ENCODE peak calls at places on chromosomes 4 and X, in nine cellular contexts. One of them, this sample, is unnamed.
A peak's percentile ranks its signal among the peaks of the same experiment; 100 is the strongest.

GRCh38 chr4:83323136-83323535 is 11.5 kb downstream of the HPSE start:
- DNase-seq in NCI-H1105: no peak
- DNase-seq in suprapubic skin: no peak
- DNase-seq in non-pigmented ciliary epithelial cell: no peak
- DNase-seq in NCI-H1417 treated with DMSO at 0.1 percent for 48 hours: no peak
- DNase-seq in posterior vena cava: no peak
- DNase-seq in NCI-H2081 treated with DMSO at 0.1 percent for 48 hours: no peak
- DNase-seq in HTR-8/SVneo: no peak
- DNase-seq in NAMALWA: no peak
- DNase-seq in this sample: no peak

GRCh38 chr4:47686294-47686872 is 151.5 kb downstream of the CORIN start:
- DNase-seq in NCI-H1105: no peak
- DNase-seq in suprapubic skin: no peak
- DNase-seq in non-pigmented ciliary epithelial cell: no peak
- DNase-seq in NCI-H1417 treated with DMSO at 0.1 percent for 48 hours: no peak
- DNase-seq in posterior vena cava: peak; percentile 81
- DNase-seq in NCI-H2081 treated with DMSO at 0.1 percent for 48 hours: no peak
- DNase-seq in HTR-8/SVneo: peak; percentile 32
- DNase-seq in NAMALWA: peak; percentile 76
- DNase-seq in this sample: no peak

GRCh38 chr4:1210971-1211370 is 38.0 kb downstream of the CTBP1 start:
- DNase-seq in NCI-H1105: no peak
- DNase-seq in suprapubic skin: peak; percentile 53
- DNase-seq in non-pigmented ciliary epithelial cell: no peak
- DNase-seq in NCI-H1417 treated with DMSO at 0.1 percent for 48 hours: no peak
- DNase-seq in posterior vena cava: peak; percentile 78
- DNase-seq in NCI-H2081 treated with DMSO at 0.1 percent for 48 hours: no peak
- DNase-seq in HTR-8/SVneo: no peak
- DNase-seq in NAMALWA: no peak
- DNase-seq in this sample: peak; percentile 60

GRCh38 chrX:11787564-11787963 is 29.5 kb downstream of the MSL3 start:
- DNase-seq in NCI-H1105: no peak
- DNase-seq in suprapubic skin: peak; percentile 65
- DNase-seq in non-pigmented ciliary epithelial cell: peak; percentile 37
- DNase-seq in NCI-H1417 treated with DMSO at 0.1 percent for 48 hours: no peak
- DNase-seq in posterior vena cava: peak; percentile 80
- DNase-seq in NCI-H2081 treated with DMSO at 0.1 percent for 48 hours: no peak
- DNase-seq in HTR-8/SVneo: no peak
- DNase-seq in NAMALWA: peak; percentile 4
- DNase-seq in this sample: peak; percentile 15

GRCh38 chr4:85725727-85726170 is 250.8 kb downstream of the ARHGAP24 start:
- DNase-seq in NCI-H1105: no peak
- DNase-seq in suprapubic skin: no peak
- DNase-seq in non-pigmented ciliary epithelial cell: no peak
- DNase-seq in NCI-H1417 treated with DMSO at 0.1 percent for 48 hours: no peak
- DNase-seq in posterior vena cava: no peak
- DNase-seq in NCI-H2081 treated with DMSO at 0.1 percent for 48 hours: no peak
- DNase-seq in HTR-8/SVneo: no peak
- DNase-seq in NAMALWA: peak; percentile 77
- DNase-seq in this sample: no peak

GRCh38 chrX:13658602-13659001 is 5.7 kb downstream of the TCEANC start:
- DNase-seq in NCI-H1105: no peak
- DNase-seq in suprapubic skin: no peak
- DNase-seq in non-pigmented ciliary epithelial cell: no peak
- DNase-seq in NCI-H1417 treated with DMSO at 0.1 percent for 48 hours: no peak
- DNase-seq in posterior vena cava: no peak
- DNase-seq in NCI-H2081 treated with DMSO at 0.1 percent for 48 hours: no peak
- DNase-seq in HTR-8/SVneo: peak; percentile 26
- DNase-seq in NAMALWA: peak; percentile 72
- DNase-seq in this sample: no peak

GRCh38 chrX:150352114-150352513 is 11.0 kb upstream of the MAMLD1 start:
- DNase-seq in NCI-H1105: no peak
- DNase-seq in suprapubic skin: no peak
- DNase-seq in non-pigmented ciliary epithelial cell: no peak
- DNase-seq in NCI-H1417 treated with DMSO at 0.1 percent for 48 hours: no peak
- DNase-seq in posterior vena cava: peak; percentile 40
- DNase-seq in NCI-H2081 treated with DMSO at 0.1 percent for 48 hours: no peak
- DNase-seq in HTR-8/SVneo: no peak
- DNase-seq in NAMALWA: no peak
- DNase-seq in this sample: no peak

GRCh38 chrX:101617211-101618191 is at the start of gene ARMCX6:
- DNase-seq in NCI-H1105: peak; percentile 55
- DNase-seq in suprapubic skin: peak; percentile 84
- DNase-seq in non-pigmented ciliary epithelial cell: no peak
- DNase-seq in NCI-H1417 treated with DMSO at 0.1 percent for 48 hours: peak; percentile 12
- DNase-seq in posterior vena cava: peak; percentile 93
- DNase-seq in NCI-H2081 treated with DMSO at 0.1 percent for 48 hours: peak; percentile 24
- DNase-seq in HTR-8/SVneo: peak; percentile 31
- DNase-seq in NAMALWA: peak; percentile 84
- DNase-seq in this sample: peak; percentile 88

GRCh38 chrX:114800719-114801118 is 216.7 kb downstream of the IL13RA2 start:
- DNase-seq in NCI-H1105: no peak
- DNase-seq in suprapubic skin: no peak
- DNase-seq in non-pigmented ciliary epithelial cell: no peak
- DNase-seq in NCI-H1417 treated with DMSO at 0.1 percent for 48 hours: no peak
- DNase-seq in posterior vena cava: no peak
- DNase-seq in NCI-H2081 treated with DMSO at 0.1 percent for 48 hours: no peak
- DNase-seq in HTR-8/SVneo: no peak
- DNase-seq in NAMALWA: no peak
- DNase-seq in this sample: no peak

GRCh38 chr4:3465698-3466671 is 2.9 kb downstream of the DOK7 start:
- DNase-seq in NCI-H1105: no peak
- DNase-seq in suprapubic skin: no peak
- DNase-seq in non-pigmented ciliary epithelial cell: no peak
- DNase-seq in NCI-H1417 treated with DMSO at 0.1 percent for 48 hours: no peak
- DNase-seq in posterior vena cava: no peak
- DNase-seq in NCI-H2081 treated with DMSO at 0.1 percent for 48 hours: no peak
- DNase-seq in HTR-8/SVneo: no peak
- DNase-seq in NAMALWA: no peak
- DNase-seq in this sample: peak; percentile 74

GRCh38 chr4:123401466-123402175 is 5.0 kb downstream of the SPRY1 start:
- DNase-seq in NCI-H1105: no peak
- DNase-seq in suprapubic skin: no peak
- DNase-seq in non-pigmented ciliary epithelial cell: no peak
- DNase-seq in NCI-H1417 treated with DMSO at 0.1 percent for 48 hours: no peak
- DNase-seq in posterior vena cava: no peak
- DNase-seq in NCI-H2081 treated with DMSO at 0.1 percent for 48 hours: no peak
- DNase-seq in HTR-8/SVneo: no peak
- DNase-seq in NAMALWA: no peak
- DNase-seq in this sample: no peak

GRCh38 chrX:19824603-19825002 is 62.8 kb downstream of the SH3KBP1 start:
- DNase-seq in NCI-H1105: no peak
- DNase-seq in suprapubic skin: no peak
- DNase-seq in non-pigmented ciliary epithelial cell: peak; percentile 41
- DNase-seq in NCI-H1417 treated with DMSO at 0.1 percent for 48 hours: no peak
- DNase-seq in posterior vena cava: no peak
- DNase-seq in NCI-H2081 treated with DMSO at 0.1 percent for 48 hours: no peak
- DNase-seq in HTR-8/SVneo: no peak
- DNase-seq in NAMALWA: no peak
- DNase-seq in this sample: no peak

GRCh38 chr4:38563703-38564490 is 100.1 kb upstream of the KLF3 start:
- DNase-seq in NCI-H1105: peak; percentile 24
- DNase-seq in suprapubic skin: no peak
- DNase-seq in non-pigmented ciliary epithelial cell: no peak
- DNase-seq in NCI-H1417 treated with DMSO at 0.1 percent for 48 hours: no peak
- DNase-seq in posterior vena cava: no peak
- DNase-seq in NCI-H2081 treated with DMSO at 0.1 percent for 48 hours: no peak
- DNase-seq in HTR-8/SVneo: no peak
- DNase-seq in NAMALWA: no peak
- DNase-seq in this sample: no peak

GRCh38 chrX:15216280-15216679 is 53.6 kb downstream of the ASB9 start:
- DNase-seq in NCI-H1105: no peak
- DNase-seq in suprapubic skin: no peak
- DNase-seq in non-pigmented ciliary epithelial cell: no peak
- DNase-seq in NCI-H1417 treated with DMSO at 0.1 percent for 48 hours: no peak
- DNase-seq in posterior vena cava: no peak
- DNase-seq in NCI-H2081 treated with DMSO at 0.1 percent for 48 hours: no peak
- DNase-seq in HTR-8/SVneo: no peak
- DNase-seq in NAMALWA: no peak
- DNase-seq in this sample: no peak

GRCh38 chrX:78658851-78659744 is at the start of gene RTL3:
- DNase-seq in NCI-H1105: no peak
- DNase-seq in suprapubic skin: no peak
- DNase-seq in non-pigmented ciliary epithelial cell: no peak
- DNase-seq in NCI-H1417 treated with DMSO at 0.1 percent for 48 hours: no peak
- DNase-seq in posterior vena cava: no peak
- DNase-seq in NCI-H2081 treated with DMSO at 0.1 percent for 48 hours: no peak
- DNase-seq in HTR-8/SVneo: peak; percentile 28
- DNase-seq in NAMALWA: no peak
- DNase-seq in this sample: no peak

GRCh38 chr4:110172972-110173371 is 25.4 kb downstream of the ELOVL6 start:
- DNase-seq in NCI-H1105: no peak
- DNase-seq in suprapubic skin: no peak
- DNase-seq in non-pigmented ciliary epithelial cell: no peak
- DNase-seq in NCI-H1417 treated with DMSO at 0.1 percent for 48 hours: peak; percentile 47
- DNase-seq in posterior vena cava: no peak
- DNase-seq in NCI-H2081 treated with DMSO at 0.1 percent for 48 hours: peak; percentile 76
- DNase-seq in HTR-8/SVneo: no peak
- DNase-seq in NAMALWA: no peak
- DNase-seq in this sample: peak; percentile 33

GRCh38 chr4:107951551-107951950 is 20.2 kb downstream of the CYP2U1 start:
- DNase-seq in NCI-H1105: no peak
- DNase-seq in suprapubic skin: no peak
- DNase-seq in non-pigmented ciliary epithelial cell: peak; percentile 82
- DNase-seq in NCI-H1417 treated with DMSO at 0.1 percent for 48 hours: no peak
- DNase-seq in posterior vena cava: no peak
- DNase-seq in NCI-H2081 treated with DMSO at 0.1 percent for 48 hours: no peak
- DNase-seq in HTR-8/SVneo: no peak
- DNase-seq in NAMALWA: no peak
- DNase-seq in this sample: no peak

GRCh38 chr4:38241541-38241940 is 281.3 kb downstream of the PTTG2 start:
- DNase-seq in NCI-H1105: no peak
- DNase-seq in suprapubic skin: no peak
- DNase-seq in non-pigmented ciliary epithelial cell: no peak
- DNase-seq in NCI-H1417 treated with DMSO at 0.1 percent for 48 hours: no peak
- DNase-seq in posterior vena cava: no peak
- DNase-seq in NCI-H2081 treated with DMSO at 0.1 percent for 48 hours: no peak
- DNase-seq in HTR-8/SVneo: no peak
- DNase-seq in NAMALWA: no peak
- DNase-seq in this sample: no peak

GRCh38 chrX:1658083-1658463 is 43.2 kb downstream of the ASMT start:
- DNase-seq in NCI-H1105: no peak
- DNase-seq in suprapubic skin: no peak
- DNase-seq in non-pigmented ciliary epithelial cell: no peak
- DNase-seq in NCI-H1417 treated with DMSO at 0.1 percent for 48 hours: no peak
- DNase-seq in posterior vena cava: peak; percentile 31
- DNase-seq in NCI-H2081 treated with DMSO at 0.1 percent for 48 hours: no peak
- DNase-seq in HTR-8/SVneo: no peak
- DNase-seq in NAMALWA: no peak
- DNase-seq in this sample: no peak

GRCh38 chr4:37908488-37909343 is 17.8 kb downstream of the TBC1D1 start:
- DNase-seq in NCI-H1105: no peak
- DNase-seq in suprapubic skin: no peak
- DNase-seq in non-pigmented ciliary epithelial cell: peak; percentile 36
- DNase-seq in NCI-H1417 treated with DMSO at 0.1 percent for 48 hours: no peak
- DNase-seq in posterior vena cava: no peak
- DNase-seq in NCI-H2081 treated with DMSO at 0.1 percent for 48 hours: no peak
- DNase-seq in HTR-8/SVneo: no peak
- DNase-seq in NAMALWA: no peak
- DNase-seq in this sample: no peak

GRCh38 chr4:165151734-165152133 is 39.1 kb upstream of the TMEM192 start:
- DNase-seq in NCI-H1105: no peak
- DNase-seq in suprapubic skin: no peak
- DNase-seq in non-pigmented ciliary epithelial cell: no peak
- DNase-seq in NCI-H1417 treated with DMSO at 0.1 percent for 48 hours: no peak
- DNase-seq in posterior vena cava: no peak
- DNase-seq in NCI-H2081 treated with DMSO at 0.1 percent for 48 hours: no peak
- DNase-seq in HTR-8/SVneo: no peak
- DNase-seq in NAMALWA: no peak
- DNase-seq in this sample: no peak

GRCh38 chr4:80307183-80307735 is 28.3 kb upstream of the CFAP299 start:
- DNase-seq in NCI-H1105: peak; percentile 47
- DNase-seq in suprapubic skin: no peak
- DNase-seq in non-pigmented ciliary epithelial cell: no peak
- DNase-seq in NCI-H1417 treated with DMSO at 0.1 percent for 48 hours: peak; percentile 96
- DNase-seq in posterior vena cava: no peak
- DNase-seq in NCI-H2081 treated with DMSO at 0.1 percent for 48 hours: peak; percentile 97
- DNase-seq in HTR-8/SVneo: no peak
- DNase-seq in NAMALWA: no peak
- DNase-seq in this sample: no peak

GRCh38 chr4:157225096-157225495 is 4.6 kb downstream of the GRIA2 start:
- DNase-seq in NCI-H1105: no peak
- DNase-seq in suprapubic skin: no peak
- DNase-seq in non-pigmented ciliary epithelial cell: no peak
- DNase-seq in NCI-H1417 treated with DMSO at 0.1 percent for 48 hours: no peak
- DNase-seq in posterior vena cava: no peak
- DNase-seq in NCI-H2081 treated with DMSO at 0.1 percent for 48 hours: peak; percentile 23
- DNase-seq in HTR-8/SVneo: no peak
- DNase-seq in NAMALWA: no peak
- DNase-seq in this sample: no peak

GRCh38 chr4:46392421-46392820 is 2.5 kb upstream of the GABRA2 start:
- DNase-seq in NCI-H1105: no peak
- DNase-seq in suprapubic skin: no peak
- DNase-seq in non-pigmented ciliary epithelial cell: no peak
- DNase-seq in NCI-H1417 treated with DMSO at 0.1 percent for 48 hours: no peak
- DNase-seq in posterior vena cava: no peak
- DNase-seq in NCI-H2081 treated with DMSO at 0.1 percent for 48 hours: no peak
- DNase-seq in HTR-8/SVneo: no peak
- DNase-seq in NAMALWA: no peak
- DNase-seq in this sample: no peak

GRCh38 chr4:112532267-112532666 is 16.3 kb upstream of the NEUROG2 start:
- DNase-seq in NCI-H1105: no peak
- DNase-seq in suprapubic skin: no peak
- DNase-seq in non-pigmented ciliary epithelial cell: no peak
- DNase-seq in NCI-H1417 treated with DMSO at 0.1 percent for 48 hours: no peak
- DNase-seq in posterior vena cava: no peak
- DNase-seq in NCI-H2081 treated with DMSO at 0.1 percent for 48 hours: no peak
- DNase-seq in HTR-8/SVneo: no peak
- DNase-seq in NAMALWA: no peak
- DNase-seq in this sample: no peak

This sample was measured in upper lobe of left lung.